ENCODE peak calls at places on chromosomes 5 and 9, in four cellular contexts. Z is WERI-Rb-1, H is MM.1S, P is pancreas. S is an unnamed sample.

GRCh38 chr9:91483189-91483691 is 59.6 kb upstream of the NFIL3 start:
- DNase-seq in Z (no peak), H (no peak), P (no peak), S (no peak)

GRCh38 chr9:121662359-121662758 is 10.9 kb downstream of the DAB2IP start:
- DNase-seq in Z (no peak), H (no peak), P (no peak), S (no peak)

GRCh38 chr5:148844433-148845279 is 18.2 kb downstream of the ADRB2 start:
- DNase-seq in Z (no peak), H (no peak), P (no peak), S (no peak)

GRCh38 chr5:122129332-122129731 is at the start of gene ZNF474:
- DNase-seq in Z (no peak), H (no peak), P (no peak), S (no peak)

GRCh38 chr9:124248992-124249391 is 8.8 kb upstream of the NEK6 start:
- DNase-seq in Z (no peak), H (no peak), P (no peak), S (no peak)

GRCh38 chr9:124079176-124079925 is 67.8 kb downstream of the LHX2 start:
- DNase-seq in Z (no peak), H (no peak), P (no peak), S (no peak)

GRCh38 chr5:39231705-39232525 is 12.6 kb upstream of the FYB1 start:
- DNase-seq in Z (no peak), H (peak; percentile 89), P (no peak), S (no peak)

GRCh38 chr5:82885657-82886389 is 191.4 kb downstream of the TMEM167A start:
- DNase-seq in Z (peak; percentile 11), H (peak; percentile 19), P (no peak), S (no peak)

GRCh38 chr5:134568761-134569725 is 43.6 kb downstream of the JADE2 start:
- DNase-seq in Z (no peak), H (no peak), P (peak; percentile 88), S (peak; percentile 81)

GRCh38 chr5:175885813-175886212 is 14.4 kb downstream of the CPLX2 start:
- DNase-seq in Z (no peak), H (no peak), P (no peak), S (no peak)

GRCh38 chr9:95425910-95426551 is 90.7 kb downstream of the PTCH1 start:
- DNase-seq in Z (peak; percentile 32), H (peak; percentile 42), P (peak; percentile 38), S (no peak)

GRCh38 chr9:127915801-127916664 is 808 bp downstream of the ST6GALNAC4 start:
- DNase-seq in Z (no peak), H (peak; percentile 87), P (peak; percentile 60), S (no peak)

GRCh38 chr5:160466121-160466520 is 44.5 kb downstream of the PTTG1 start:
- DNase-seq in Z (no peak), H (no peak), P (no peak), S (no peak)

GRCh38 chr9:135474915-135475314 is 4.7 kb upstream of the PPP1R26 start:
- DNase-seq in Z (peak; percentile 76), H (peak; percentile 35), P (no peak), S (no peak)

GRCh38 chr9:120556780-120557179 is 23.2 kb downstream of the CDK5RAP2 start:
- DNase-seq in Z (no peak), H (no peak), P (no peak), S (no peak)

GRCh38 chr5:84290161-84290560 is 94.5 kb downstream of the EDIL3 start:
- DNase-seq in Z (no peak), H (no peak), P (no peak), S (no peak)

GRCh38 chr9:87812375-87813118 is 70.1 kb upstream of the SPATA31E1 start:
- DNase-seq in Z (peak; percentile 15), H (no peak), P (no peak), S (no peak)

GRCh38 chr9:100554935-100555401 is 22.9 kb upstream of the CAVIN4 start:
- DNase-seq in Z (no peak), H (peak; percentile 76), P (no peak), S (no peak)

GRCh38 chr5:96933764-96934163 is 2.1 kb upstream of the LNPEP start:
- DNase-seq in Z (no peak), H (peak; percentile 24), P (no peak), S (no peak)

GRCh38 chr5:131647078-131647769 is 12.2 kb upstream of the RAPGEF6 start:
- DNase-seq in Z (no peak), H (no peak), P (no peak), S (no peak)

GRCh38 chr9:110141118-110141797 is 66.7 kb downstream of the C9orf152 start:
- DNase-seq in Z (no peak), H (no peak), P (no peak), S (no peak)

GRCh38 chr9:16704489-16705111 is 165.9 kb downstream of the BNC2 start:
- DNase-seq in Z (no peak), H (no peak), P (no peak), S (peak; percentile 51)

GRCh38 chr5:172778223-172778814 is 7.3 kb upstream of the DUSP1 start:
- DNase-seq in Z (peak; percentile 27), H (no peak), P (peak; percentile 74), S (no peak)

GRCh38 chr9:133348763-133349573 is 950 bp downstream of the RPL7A start:
- DNase-seq in Z (no peak), H (no peak), P (no peak), S (no peak)

GRCh38 chr5:180860273-180860886 is 696 bp downstream of the ZFP62 start:
- DNase-seq in Z (peak; percentile 15), H (peak; percentile 85), P (peak; percentile 42), S (peak; percentile 26)

GRCh38 chr9:137168907-137169763 is 716 bp downstream of the LRRC26 start:
- DNase-seq in Z (peak; percentile 59), H (peak; percentile 50), P (peak; percentile 69), S (no peak)

GRCh38 chr9:20376042-20376441 is 246.3 kb downstream of the MLLT3 start:
- DNase-seq in Z (no peak), H (no peak), P (no peak), S (no peak)

GRCh38 chr5:160685695-160686094 is 166.3 kb downstream of the ATP10B start:
- DNase-seq in Z (no peak), H (peak; percentile 50), P (no peak), S (no peak)

GRCh38 chr9:91751922-91752321 is 198.1 kb downstream of the ROR2 start:
- DNase-seq in Z (no peak), H (no peak), P (no peak), S (no peak)

GRCh38 chr5:173513521-173513991 is 102.9 kb downstream of the BOD1 start:
- DNase-seq in Z (no peak), H (no peak), P (no peak), S (no peak)

GRCh38 chr5:55993628-55994501 is 898 bp downstream of the IL6ST start:
- DNase-seq in Z (no peak), H (peak; percentile 67), P (no peak), S (no peak)

GRCh38 chr5:56668996-56669395 is 146.4 kb upstream of the MAP3K1 start:
- DNase-seq in Z (no peak), H (no peak), P (no peak), S (no peak)

GRCh38 chr5:131280417-131280816 is 16.6 kb downstream of the CDC42SE2 start:
- DNase-seq in Z (no peak), H (no peak), P (no peak), S (no peak)

GRCh38 chr9:93096131-93096802 is at the start of gene CARD19:
- DNase-seq in Z (peak; percentile 43), H (peak; percentile 48), P (no peak), S (peak; percentile 59)

GRCh38 chr5:91101777-91102379 is 281.2 kb downstream of the ARRDC3 start:
- DNase-seq in Z (peak; percentile 60), H (peak; percentile 66), P (peak; percentile 49), S (peak; percentile 66)

GRCh38 chr9:86340356-86341006 is 13.7 kb downstream of the TUT7 start:
- DNase-seq in Z (no peak), H (no peak), P (no peak), S (no peak)

GRCh38 chr9:110728058-110728457 is 59.5 kb downstream of the MUSK start:
- DNase-seq in Z (no peak), H (no peak), P (no peak), S (no peak)

GRCh38 chr5:32767948-32768427 is 56.9 kb downstream of the NPR3 start:
- DNase-seq in Z (no peak), H (no peak), P (no peak), S (no peak)

GRCh38 chr5:38347040-38347763 is 88.8 kb downstream of the EGFLAM start:
- DNase-seq in Z (no peak), H (no peak), P (no peak), S (no peak)

DNA sequence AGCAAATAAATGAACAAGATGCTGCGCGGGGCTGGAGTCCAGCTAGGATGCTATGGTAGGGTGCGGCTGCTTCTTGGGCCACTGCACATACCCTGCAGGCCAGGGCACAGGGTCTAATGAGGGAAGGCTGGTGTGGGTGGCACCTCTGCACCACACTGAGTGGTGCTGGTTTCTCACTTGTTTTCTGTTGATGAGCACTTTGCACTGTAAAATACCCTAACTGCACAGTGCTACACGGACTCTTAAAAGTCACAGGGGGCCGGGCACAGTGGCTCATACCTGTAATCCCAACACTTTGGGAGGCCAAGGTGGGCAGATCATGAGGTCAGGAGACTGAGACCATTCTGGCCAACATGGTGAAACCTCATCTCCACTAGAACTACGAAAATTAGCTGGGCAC is 52.7 kb upstream of the DMRT1 start:
- DNase-seq in Z (no peak), H (no peak), P (no peak), S (no peak)
- TF ChIP-seq CTCF in Z (no peak), H (no peak), P (no peak), S (no peak)

GRCh38 chr9:5743109-5743508 is 89.8 kb downstream of the ERMP1 start:
- DNase-seq in Z (no peak), H (no peak), P (no peak), S (no peak)
- H3K36me3 ChIP-seq in Z (peaks cover 14% of the 10 kb centered on the region), H (no peaks in the 10 kb centered on the region), P (no peaks in the 10 kb centered on the region), S (peaks cover 77% of the 10 kb centered on the region)

GRCh38 chr9:79353856-79354520 is 217.8 kb upstream of the TLE4 start:
- DNase-seq in Z (no peak), H (no peak), P (no peak), S (no peak)
- H3K27ac ChIP-seq in Z (no peak overlapping the region), H (no peak overlapping the region), P (no peak overlapping the region), S (no peak overlapping the region)

GRCh38 chr9:115057559-115057958 is 60.4 kb downstream of the TNC start:
- DNase-seq in Z (no peak), H (no peak), P (no peak), S (no peak)

GRCh38 chr9:115058175-115058574 is 59.8 kb downstream of the TNC start:
- DNase-seq in Z (no peak), H (no peak), P (no peak), S (no peak)

GRCh38 chr9:115058684-115059315 is 59.2 kb downstream of the TNC start:
- DNase-seq in Z (no peak), H (no peak), P (no peak), S (no peak)

GRCh38 chr9:115063058-115063850 is 54.7 kb downstream of the TNC start:
- DNase-seq in Z (no peak), H (no peak), P (no peak), S (no peak)
- TF ChIP-seq CTCF in Z (no peak), H (no peak), P (no peak), S (no peak)

S was measured in left ventricle myocardium inferior.